ENCODE peak calls at places on chromosomes 13 and 19, in ten cellular contexts. One of them, this sample, is unnamed.

GRCh38 chr13:80030491-80030890 is 310.4 kb downstream of the SPRY2 start:
- DNase-seq in mucosa of descending colon: peak
- DNase-seq in AG10803: peak
- DNase-seq in naive thymus-derived CD4-positive, alpha-beta T cell: no peak
- DNase-seq in cardiac muscle cell: no peak
- DNase-seq in CD8-positive, alpha-beta T cell: no peak
- DNase-seq in GM23248: peak
- DNase-seq in right atrium auricular region: no peak
- DNase-seq in astrocyte: no peak
- DNase-seq in H7: no peak
- DNase-seq in this sample: peak

GRCh38 chr13:40191186-40191980 is 475.1 kb downstream of the FOXO1 start:
- DNase-seq in astrocyte: peak
- DNase-seq in cardiac muscle cell: peak
- DNase-seq in AG10803: no peak
- DNase-seq in GM23248: peak
- DNase-seq in right atrium auricular region: no peak
- DNase-seq in naive thymus-derived CD4-positive, alpha-beta T cell: no peak
- DNase-seq in mucosa of descending colon: no peak
- DNase-seq in H7: no peak
- DNase-seq in CD8-positive, alpha-beta T cell: no peak
- DNase-seq in this sample: no peak

GRCh38 chr13:106426909-106427308 is 108.6 kb downstream of the EFNB2 start:
- DNase-seq in mucosa of descending colon: no peak
- DNase-seq in GM23248: no peak
- DNase-seq in right atrium auricular region: no peak
- DNase-seq in H7: no peak
- DNase-seq in astrocyte: no peak
- DNase-seq in AG10803: no peak
- DNase-seq in cardiac muscle cell: no peak
- DNase-seq in naive thymus-derived CD4-positive, alpha-beta T cell: no peak
- DNase-seq in CD8-positive, alpha-beta T cell: no peak
- DNase-seq in this sample: no peak

GRCh38 chr13:113086991-113087922 is 18.3 kb upstream of the F7 start:
- DNase-seq in mucosa of descending colon: peak
- DNase-seq in CD8-positive, alpha-beta T cell: no peak
- DNase-seq in right atrium auricular region: no peak
- DNase-seq in GM23248: no peak
- DNase-seq in AG10803: no peak
- DNase-seq in cardiac muscle cell: no peak
- DNase-seq in astrocyte: no peak
- DNase-seq in H7: no peak
- DNase-seq in naive thymus-derived CD4-positive, alpha-beta T cell: no peak
- DNase-seq in this sample: no peak

GRCh38 chr13:112363867-112364528 is 12.2 kb upstream of the SPACA7 start:
- DNase-seq in naive thymus-derived CD4-positive, alpha-beta T cell: no peak
- DNase-seq in astrocyte: no peak
- DNase-seq in cardiac muscle cell: no peak
- DNase-seq in AG10803: no peak
- DNase-seq in CD8-positive, alpha-beta T cell: no peak
- DNase-seq in right atrium auricular region: no peak
- DNase-seq in GM23248: no peak
- DNase-seq in H7: no peak
- DNase-seq in mucosa of descending colon: no peak
- DNase-seq in this sample: no peak

GRCh38 chr19:9621156-9622037 is at the start of gene ZNF561:
- DNase-seq in AG10803: peak
- DNase-seq in GM23248: peak
- DNase-seq in cardiac muscle cell: peak
- DNase-seq in CD8-positive, alpha-beta T cell: peak
- DNase-seq in astrocyte: peak
- DNase-seq in naive thymus-derived CD4-positive, alpha-beta T cell: peak
- DNase-seq in mucosa of descending colon: peak
- DNase-seq in H7: peak
- DNase-seq in right atrium auricular region: peak
- DNase-seq in this sample: peak

GRCh38 chr13:25980255-25980654 is 71.6 kb downstream of the SHISA2 start:
- DNase-seq in mucosa of descending colon: no peak
- DNase-seq in astrocyte: no peak
- DNase-seq in H7: peak
- DNase-seq in AG10803: peak
- DNase-seq in CD8-positive, alpha-beta T cell: no peak
- DNase-seq in GM23248: peak
- DNase-seq in naive thymus-derived CD4-positive, alpha-beta T cell: no peak
- DNase-seq in right atrium auricular region: no peak
- DNase-seq in cardiac muscle cell: peak
- DNase-seq in this sample: no peak

GRCh38 chr13:65497265-65497664 is 1732.9 kb downstream of the PCDH9 start:
- DNase-seq in GM23248: no peak
- DNase-seq in H7: no peak
- DNase-seq in astrocyte: peak
- DNase-seq in mucosa of descending colon: no peak
- DNase-seq in naive thymus-derived CD4-positive, alpha-beta T cell: no peak
- DNase-seq in right atrium auricular region: no peak
- DNase-seq in CD8-positive, alpha-beta T cell: no peak
- DNase-seq in cardiac muscle cell: no peak
- DNase-seq in AG10803: peak
- DNase-seq in this sample: no peak

GRCh38 chr19:29678484-29679106 is 13.3 kb downstream of the PLEKHF1 start:
- DNase-seq in CD8-positive, alpha-beta T cell: no peak
- DNase-seq in GM23248: peak
- DNase-seq in naive thymus-derived CD4-positive, alpha-beta T cell: no peak
- DNase-seq in AG10803: no peak
- DNase-seq in right atrium auricular region: peak
- DNase-seq in H7: peak
- DNase-seq in astrocyte: no peak
- DNase-seq in mucosa of descending colon: no peak
- DNase-seq in cardiac muscle cell: no peak
- DNase-seq in this sample: peak

GRCh38 chr13:19587635-19588300 is 26.4 kb upstream of the TPTE2 start:
- DNase-seq in GM23248: peak
- DNase-seq in CD8-positive, alpha-beta T cell: no peak
- DNase-seq in right atrium auricular region: no peak
- DNase-seq in H7: no peak
- DNase-seq in mucosa of descending colon: no peak
- DNase-seq in AG10803: peak
- DNase-seq in naive thymus-derived CD4-positive, alpha-beta T cell: peak
- DNase-seq in astrocyte: peak
- DNase-seq in cardiac muscle cell: no peak
- DNase-seq in this sample: peak

GRCh38 chr19:36136975-36137686 is 2.7 kb upstream of the CAPNS1 start:
- DNase-seq in H7: peak
- DNase-seq in AG10803: peak
- DNase-seq in right atrium auricular region: peak
- DNase-seq in cardiac muscle cell: no peak
- DNase-seq in naive thymus-derived CD4-positive, alpha-beta T cell: no peak
- DNase-seq in CD8-positive, alpha-beta T cell: no peak
- DNase-seq in GM23248: peak
- DNase-seq in mucosa of descending colon: no peak
- DNase-seq in astrocyte: peak
- DNase-seq in this sample: peak

GRCh38 chr13:45367358-45367757 is 26.4 kb upstream of the TPT1 start:
- DNase-seq in mucosa of descending colon: peak
- DNase-seq in right atrium auricular region: peak
- DNase-seq in naive thymus-derived CD4-positive, alpha-beta T cell: peak
- DNase-seq in AG10803: peak
- DNase-seq in H7: peak
- DNase-seq in cardiac muscle cell: no peak
- DNase-seq in GM23248: peak
- DNase-seq in astrocyte: peak
- DNase-seq in CD8-positive, alpha-beta T cell: peak
- DNase-seq in this sample: peak

GRCh38 chr19:47065242-47065641 is 16.8 kb upstream of the TMEM160 start:
- DNase-seq in mucosa of descending colon: no peak
- DNase-seq in CD8-positive, alpha-beta T cell: no peak
- DNase-seq in H7: no peak
- DNase-seq in astrocyte: no peak
- DNase-seq in GM23248: no peak
- DNase-seq in naive thymus-derived CD4-positive, alpha-beta T cell: no peak
- DNase-seq in cardiac muscle cell: no peak
- DNase-seq in AG10803: no peak
- DNase-seq in right atrium auricular region: no peak
- DNase-seq in this sample: no peak

GRCh38 chr19:48925240-48925843 is 8.2 kb upstream of the DHDH start:
- DNase-seq in mucosa of descending colon: no peak
- DNase-seq in cardiac muscle cell: no peak
- DNase-seq in naive thymus-derived CD4-positive, alpha-beta T cell: no peak
- DNase-seq in astrocyte: peak
- DNase-seq in H7: no peak
- DNase-seq in CD8-positive, alpha-beta T cell: no peak
- DNase-seq in right atrium auricular region: no peak
- DNase-seq in AG10803: peak
- DNase-seq in GM23248: peak
- DNase-seq in this sample: peak

GRCh38 chr13:23628250-23628649 is 58.0 kb downstream of the TNFRSF19 start:
- DNase-seq in right atrium auricular region: no peak
- DNase-seq in naive thymus-derived CD4-positive, alpha-beta T cell: no peak
- DNase-seq in astrocyte: no peak
- DNase-seq in cardiac muscle cell: no peak
- DNase-seq in AG10803: no peak
- DNase-seq in H7: no peak
- DNase-seq in CD8-positive, alpha-beta T cell: no peak
- DNase-seq in GM23248: no peak
- DNase-seq in mucosa of descending colon: no peak
- DNase-seq in this sample: no peak

GRCh38 chr13:24348797-24349515 is 39.6 kb downstream of the C1QTNF9 start:
- DNase-seq in AG10803: no peak
- DNase-seq in H7: no peak
- DNase-seq in mucosa of descending colon: peak
- DNase-seq in GM23248: no peak
- DNase-seq in cardiac muscle cell: no peak
- DNase-seq in right atrium auricular region: no peak
- DNase-seq in CD8-positive, alpha-beta T cell: no peak
- DNase-seq in naive thymus-derived CD4-positive, alpha-beta T cell: no peak
- DNase-seq in astrocyte: no peak
- DNase-seq in this sample: no peak

DNA sequence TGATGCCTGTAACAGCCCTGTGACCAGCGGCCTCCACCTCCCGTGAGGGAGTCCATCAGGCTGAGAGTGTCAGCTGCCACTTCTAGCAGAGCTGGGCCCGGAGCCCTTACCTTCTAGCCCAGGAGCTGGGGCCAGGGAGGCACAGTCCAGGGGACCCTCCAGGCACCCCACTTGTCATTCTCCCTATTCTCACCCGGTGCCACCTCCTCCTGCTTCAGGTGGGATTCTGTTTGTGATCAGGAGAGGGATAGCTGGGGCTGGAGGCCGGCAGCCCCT is 4.1 kb downstream of the RASA3 start:
- DNase-seq in mucosa of descending colon: peak
- DNase-seq in cardiac muscle cell: no peak
- DNase-seq in right atrium auricular region: no peak
- DNase-seq in naive thymus-derived CD4-positive, alpha-beta T cell: no peak
- DNase-seq in GM23248: no peak
- DNase-seq in H7: no peak
- DNase-seq in AG10803: no peak
- DNase-seq in CD8-positive, alpha-beta T cell: no peak
- DNase-seq in astrocyte: no peak
- DNase-seq in this sample: no peak
- H3K4me3 ChIP-seq in mucosa of descending colon: no peak
- H3K4me3 ChIP-seq in cardiac muscle cell: no peak
- H3K4me3 ChIP-seq in right atrium auricular region: no peak
- H3K4me3 ChIP-seq in naive thymus-derived CD4-positive, alpha-beta T cell: peak
- H3K4me3 ChIP-seq in GM23248: peak
- H3K4me3 ChIP-seq in H7: no peak
- H3K4me3 ChIP-seq in AG10803: no peak
- H3K4me3 ChIP-seq in CD8-positive, alpha-beta T cell: peak
- H3K4me3 ChIP-seq in astrocyte: peak
- H3K4me3 ChIP-seq in this sample: peak

GRCh38 chr19:43638214-43638990 is 1.2 kb downstream of the CADM4 start:
- DNase-seq in naive thymus-derived CD4-positive, alpha-beta T cell: no peak
- DNase-seq in AG10803: no peak
- DNase-seq in cardiac muscle cell: no peak
- DNase-seq in right atrium auricular region: no peak
- DNase-seq in CD8-positive, alpha-beta T cell: no peak
- DNase-seq in mucosa of descending colon: no peak
- DNase-seq in H7: peak
- DNase-seq in astrocyte: no peak
- DNase-seq in GM23248: no peak
- DNase-seq in this sample: no peak

GRCh38 chr19:43634516-43634876 is 5.2 kb downstream of the CADM4 start:
- DNase-seq in CD8-positive, alpha-beta T cell: no peak
- DNase-seq in astrocyte: no peak
- DNase-seq in mucosa of descending colon: no peak
- DNase-seq in AG10803: no peak
- DNase-seq in cardiac muscle cell: no peak
- DNase-seq in GM23248: no peak
- DNase-seq in naive thymus-derived CD4-positive, alpha-beta T cell: no peak
- DNase-seq in right atrium auricular region: no peak
- DNase-seq in H7: peak
- DNase-seq in this sample: no peak

GRCh38 chr19:43634877-43635560 is 4.6 kb downstream of the CADM4 start:
- DNase-seq in astrocyte: no peak
- DNase-seq in GM23248: peak
- DNase-seq in cardiac muscle cell: peak
- DNase-seq in H7: peak
- DNase-seq in CD8-positive, alpha-beta T cell: no peak
- DNase-seq in mucosa of descending colon: no peak
- DNase-seq in AG10803: peak
- DNase-seq in naive thymus-derived CD4-positive, alpha-beta T cell: no peak
- DNase-seq in right atrium auricular region: no peak
- DNase-seq in this sample: peak

GRCh38 chr19:43634068-43634467 is 5.6 kb downstream of the CADM4 start:
- DNase-seq in cardiac muscle cell: no peak
- DNase-seq in GM23248: no peak
- DNase-seq in naive thymus-derived CD4-positive, alpha-beta T cell: no peak
- DNase-seq in CD8-positive, alpha-beta T cell: no peak
- DNase-seq in astrocyte: no peak
- DNase-seq in H7: no peak
- DNase-seq in mucosa of descending colon: no peak
- DNase-seq in AG10803: no peak
- DNase-seq in right atrium auricular region: no peak
- DNase-seq in this sample: no peak

GRCh38 chr19:43636121-43636683 is 3.4 kb downstream of the CADM4 start:
- DNase-seq in cardiac muscle cell: no peak
- DNase-seq in H7: peak
- DNase-seq in mucosa of descending colon: no peak
- DNase-seq in AG10803: no peak
- DNase-seq in astrocyte: peak
- DNase-seq in right atrium auricular region: no peak
- DNase-seq in naive thymus-derived CD4-positive, alpha-beta T cell: no peak
- DNase-seq in GM23248: peak
- DNase-seq in CD8-positive, alpha-beta T cell: no peak
- DNase-seq in this sample: no peak
- H3K4me3 ChIP-seq in cardiac muscle cell: no peak
- H3K4me3 ChIP-seq in H7: no peak
- H3K4me3 ChIP-seq in mucosa of descending colon: no peak
- H3K4me3 ChIP-seq in AG10803: no peak
- H3K4me3 ChIP-seq in astrocyte: no peak
- H3K4me3 ChIP-seq in right atrium auricular region: no peak
- H3K4me3 ChIP-seq in naive thymus-derived CD4-positive, alpha-beta T cell: no peak
- H3K4me3 ChIP-seq in GM23248: no peak
- H3K4me3 ChIP-seq in CD8-positive, alpha-beta T cell: no peak
- H3K4me3 ChIP-seq in this sample: no peak

GRCh38 chr19:6772866-6773322 is 386 bp downstream of the VAV1 start:
- DNase-seq in CD8-positive, alpha-beta T cell: no peak
- DNase-seq in AG10803: no peak
- DNase-seq in naive thymus-derived CD4-positive, alpha-beta T cell: no peak
- DNase-seq in GM23248: no peak
- DNase-seq in astrocyte: no peak
- DNase-seq in H7: no peak
- DNase-seq in cardiac muscle cell: no peak
- DNase-seq in mucosa of descending colon: no peak
- DNase-seq in right atrium auricular region: no peak
- DNase-seq in this sample: no peak
- H3K4me3 ChIP-seq in CD8-positive, alpha-beta T cell: peak
- H3K4me3 ChIP-seq in AG10803: no peak
- H3K4me3 ChIP-seq in naive thymus-derived CD4-positive, alpha-beta T cell: peak
- H3K4me3 ChIP-seq in GM23248: no peak
- H3K4me3 ChIP-seq in astrocyte: no peak
- H3K4me3 ChIP-seq in H7: no peak
- H3K4me3 ChIP-seq in cardiac muscle cell: no peak
- H3K4me3 ChIP-seq in mucosa of descending colon: peak
- H3K4me3 ChIP-seq in right atrium auricular region: peak
- H3K4me3 ChIP-seq in this sample: no peak

GRCh38 chr13:28495586-28496564 is 947 bp upstream of the FLT1 start:
- DNase-seq in cardiac muscle cell: no peak
- DNase-seq in GM23248: peak
- DNase-seq in astrocyte: no peak
- DNase-seq in CD8-positive, alpha-beta T cell: no peak
- DNase-seq in mucosa of descending colon: no peak
- DNase-seq in H7: peak
- DNase-seq in AG10803: no peak
- DNase-seq in naive thymus-derived CD4-positive, alpha-beta T cell: no peak
- DNase-seq in right atrium auricular region: no peak
- DNase-seq in this sample: no peak
- H3K4me3 ChIP-seq in cardiac muscle cell: peak
- H3K4me3 ChIP-seq in GM23248: peak
- H3K4me3 ChIP-seq in astrocyte: no peak
- H3K4me3 ChIP-seq in CD8-positive, alpha-beta T cell: peak
- H3K4me3 ChIP-seq in mucosa of descending colon: no peak
- H3K4me3 ChIP-seq in H7: peak
- H3K4me3 ChIP-seq in AG10803: peak
- H3K4me3 ChIP-seq in naive thymus-derived CD4-positive, alpha-beta T cell: peak
- H3K4me3 ChIP-seq in right atrium auricular region: peak
- H3K4me3 ChIP-seq in this sample: no peak

This sample was measured in fibroblast of mammary gland.